ENCODE peak calls at places on chromosomes 1 and 21, in six cellular contexts. G is mesothelial cell of epicardium, C is GM03348, T is coronary artery, X is nucleus accumbens, U is GM20000. E is an unnamed sample.

GRCh38 chr1:220182656-220183055 is 88.7 kb downstream of the IARS2 start:
- DNase-seq in C (no peak), U (no peak), X (no peak), T (no peak), G (no peak), E (no peak)

GRCh38 chr1:231684333-231685244 is 58.0 kb downstream of the DISC1 start:
- DNase-seq in X (no peak), T (no peak), U (no peak), G (no peak), C (no peak), E (no peak)

GRCh38 chr21:41824466-41825207 is 54.5 kb downstream of the PRDM15 start:
- DNase-seq in C (no peak), U (no peak), G (no peak), T (no peak), X (no peak), E (no peak)

GRCh38 chr1:6172549-6172948 is 7.6 kb downstream of the CHD5 start:
- DNase-seq in U (no peak), X (no peak), C (no peak), T (no peak), G (no peak), E (no peak)

GRCh38 chr21:20971296-20971921 is 26.8 kb upstream of the NCAM2 start:
- DNase-seq in G (no peak), U (peak; percentile 19), C (peak; percentile 78), T (no peak), X (no peak), E (no peak)

GRCh38 chr1:43779805-43780403 is 72.6 kb downstream of the ST3GAL3 start:
- DNase-seq in G (no peak), T (no peak), C (no peak), U (no peak), X (no peak), E (no peak)

GRCh38 chr1:36306210-36306901 is at the start of gene SH3D21:
- DNase-seq in T (no peak), X (no peak), G (no peak), C (peak; percentile 42), U (peak; percentile 67), E (no peak)

GRCh38 chr1:25877155-25877554 is 1.6 kb upstream of the PAQR7 start:
- DNase-seq in T (no peak), C (no peak), G (no peak), U (no peak), X (no peak), E (no peak)

GRCh38 chr21:34989337-34990151 is 59.6 kb downstream of the RUNX1 start:
- DNase-seq in T (no peak), X (no peak), C (no peak), G (no peak), U (peak; percentile 34), E (no peak)

GRCh38 chr1:198491028-198491427 is 49.5 kb downstream of the ATP6V1G3 start:
- DNase-seq in U (no peak), T (no peak), X (no peak), G (no peak), C (no peak), E (no peak)

GRCh38 chr1:156705321-156705917 is at the start of gene CRABP2:
- DNase-seq in C (no peak), T (no peak), G (peak; percentile 51), U (peak; percentile 53), X (no peak), E (no peak)